ENCODE peak calls at places on chromosomes 1 and 21, in nine cellular contexts. One of them, this sample, is unnamed.

GRCh38 chr21:31730687-31731111 is 1.2 kb downstream of the SCAF4 start:
- DNase-seq in stomach: no peak
- DNase-seq in coronary artery: no peak
- DNase-seq in cardiac fibroblast: peak
- DNase-seq in body of pancreas: peak
- DNase-seq in psoas muscle: no peak
- DNase-seq in SK-N-SH: no peak
- DNase-seq in choroid plexus epithelial cell: peak
- DNase-seq in HFF-Myc: no peak
- DNase-seq in this sample: no peak

GRCh38 chr1:169527461-169528213 is 41.9 kb upstream of the SLC19A2 start:
- DNase-seq in psoas muscle: no peak
- DNase-seq in choroid plexus epithelial cell: peak
- DNase-seq in coronary artery: no peak
- DNase-seq in HFF-Myc: no peak
- DNase-seq in cardiac fibroblast: peak
- DNase-seq in SK-N-SH: no peak
- DNase-seq in body of pancreas: no peak
- DNase-seq in stomach: no peak
- DNase-seq in this sample: no peak

GRCh38 chr21:26684866-26685265 is 111.8 kb upstream of the CYYR1 start:
- DNase-seq in body of pancreas: no peak
- DNase-seq in cardiac fibroblast: no peak
- DNase-seq in HFF-Myc: no peak
- DNase-seq in psoas muscle: no peak
- DNase-seq in stomach: no peak
- DNase-seq in SK-N-SH: no peak
- DNase-seq in choroid plexus epithelial cell: no peak
- DNase-seq in coronary artery: no peak
- DNase-seq in this sample: no peak

GRCh38 chr1:55718758-55719671 is 503.9 kb upstream of the USP24 start:
- DNase-seq in SK-N-SH: no peak
- DNase-seq in cardiac fibroblast: peak
- DNase-seq in HFF-Myc: peak
- DNase-seq in coronary artery: peak
- DNase-seq in stomach: peak
- DNase-seq in psoas muscle: peak
- DNase-seq in body of pancreas: peak
- DNase-seq in choroid plexus epithelial cell: peak
- DNase-seq in this sample: peak

GRCh38 chr1:88462481-88463261 is 221.4 kb upstream of the PKN2 start:
- DNase-seq in cardiac fibroblast: peak
- DNase-seq in body of pancreas: no peak
- DNase-seq in stomach: no peak
- DNase-seq in coronary artery: no peak
- DNase-seq in choroid plexus epithelial cell: peak
- DNase-seq in HFF-Myc: no peak
- DNase-seq in psoas muscle: no peak
- DNase-seq in SK-N-SH: peak
- DNase-seq in this sample: no peak

GRCh38 chr21:43899307-43900077 is 34.5 kb downstream of the AGPAT3 start:
- DNase-seq in coronary artery: no peak
- DNase-seq in SK-N-SH: no peak
- DNase-seq in psoas muscle: no peak
- DNase-seq in choroid plexus epithelial cell: no peak
- DNase-seq in body of pancreas: no peak
- DNase-seq in stomach: no peak
- DNase-seq in HFF-Myc: no peak
- DNase-seq in cardiac fibroblast: no peak
- DNase-seq in this sample: no peak

GRCh38 chr1:21703318-21703963 is 34.3 kb upstream of the RAP1GAP start:
- DNase-seq in stomach: no peak
- DNase-seq in choroid plexus epithelial cell: peak
- DNase-seq in psoas muscle: no peak
- DNase-seq in body of pancreas: no peak
- DNase-seq in HFF-Myc: no peak
- DNase-seq in SK-N-SH: peak
- DNase-seq in coronary artery: no peak
- DNase-seq in cardiac fibroblast: peak
- DNase-seq in this sample: peak

GRCh38 chr21:38477241-38477640 is 21.0 kb downstream of the ERG start:
- DNase-seq in stomach: no peak
- DNase-seq in choroid plexus epithelial cell: no peak
- DNase-seq in body of pancreas: no peak
- DNase-seq in psoas muscle: no peak
- DNase-seq in SK-N-SH: no peak
- DNase-seq in HFF-Myc: no peak
- DNase-seq in cardiac fibroblast: no peak
- DNase-seq in coronary artery: no peak
- DNase-seq in this sample: no peak

GRCh38 chr1:85237613-85238012 is 21.8 kb downstream of the C1orf52 start:
- DNase-seq in psoas muscle: no peak
- DNase-seq in coronary artery: no peak
- DNase-seq in choroid plexus epithelial cell: no peak
- DNase-seq in stomach: no peak
- DNase-seq in body of pancreas: no peak
- DNase-seq in HFF-Myc: no peak
- DNase-seq in cardiac fibroblast: no peak
- DNase-seq in SK-N-SH: no peak
- DNase-seq in this sample: no peak

GRCh38 chr1:85243336-85243735 is 16.1 kb downstream of the C1orf52 start:
- DNase-seq in choroid plexus epithelial cell: no peak
- DNase-seq in coronary artery: no peak
- DNase-seq in stomach: no peak
- DNase-seq in cardiac fibroblast: no peak
- DNase-seq in HFF-Myc: no peak
- DNase-seq in psoas muscle: no peak
- DNase-seq in SK-N-SH: no peak
- DNase-seq in body of pancreas: no peak
- DNase-seq in this sample: no peak

GRCh38 chr1:85240659-85241058 is 18.8 kb downstream of the C1orf52 start:
- DNase-seq in HFF-Myc: no peak
- DNase-seq in body of pancreas: no peak
- DNase-seq in SK-N-SH: no peak
- DNase-seq in cardiac fibroblast: no peak
- DNase-seq in psoas muscle: no peak
- DNase-seq in coronary artery: no peak
- DNase-seq in stomach: no peak
- DNase-seq in choroid plexus epithelial cell: no peak
- DNase-seq in this sample: no peak

GRCh38 chr1:85244271-85245053 is 15.0 kb downstream of the C1orf52 start:
- DNase-seq in cardiac fibroblast: peak
- DNase-seq in choroid plexus epithelial cell: peak
- DNase-seq in SK-N-SH: peak
- DNase-seq in HFF-Myc: peak
- DNase-seq in psoas muscle: no peak
- DNase-seq in body of pancreas: no peak
- DNase-seq in stomach: no peak
- DNase-seq in coronary artery: no peak
- DNase-seq in this sample: no peak

GRCh38 chr1:85240174-85240601 is 19.3 kb downstream of the C1orf52 start:
- DNase-seq in body of pancreas: peak
- DNase-seq in coronary artery: no peak
- DNase-seq in choroid plexus epithelial cell: peak
- DNase-seq in cardiac fibroblast: peak
- DNase-seq in stomach: no peak
- DNase-seq in HFF-Myc: no peak
- DNase-seq in SK-N-SH: no peak
- DNase-seq in psoas muscle: no peak
- DNase-seq in this sample: no peak
- TF ChIP-seq CTCF in body of pancreas: peak
- TF ChIP-seq CTCF in coronary artery: no peak
- TF ChIP-seq CTCF in choroid plexus epithelial cell: peak
- TF ChIP-seq CTCF in cardiac fibroblast: peak
- TF ChIP-seq CTCF in stomach: no peak
- TF ChIP-seq CTCF in HFF-Myc: no peak
- TF ChIP-seq CTCF in SK-N-SH: no peak
- TF ChIP-seq CTCF in psoas muscle: no peak
- TF ChIP-seq CTCF in this sample: peak

GRCh38 chr21:34031835-34032370 is 41.5 kb upstream of the MRPS6 start:
- DNase-seq in stomach: no peak
- DNase-seq in cardiac fibroblast: no peak
- DNase-seq in body of pancreas: no peak
- DNase-seq in HFF-Myc: no peak
- DNase-seq in choroid plexus epithelial cell: no peak
- DNase-seq in psoas muscle: no peak
- DNase-seq in SK-N-SH: no peak
- DNase-seq in coronary artery: no peak
- DNase-seq in this sample: no peak
- H3K4me3 ChIP-seq in stomach: no peak
- H3K4me3 ChIP-seq in cardiac fibroblast: no peak
- H3K4me3 ChIP-seq in body of pancreas: no peak
- H3K4me3 ChIP-seq in HFF-Myc: no peak
- H3K4me3 ChIP-seq in choroid plexus epithelial cell: no peak
- H3K4me3 ChIP-seq in psoas muscle: no peak
- H3K4me3 ChIP-seq in SK-N-SH: no peak
- H3K4me3 ChIP-seq in coronary artery: no peak
- H3K4me3 ChIP-seq in this sample: no peak

GRCh38 chr1:224523676-224524075 is 89.1 kb upstream of the WDR26 start:
- DNase-seq in body of pancreas: no peak
- DNase-seq in HFF-Myc: no peak
- DNase-seq in psoas muscle: no peak
- DNase-seq in SK-N-SH: no peak
- DNase-seq in choroid plexus epithelial cell: no peak
- DNase-seq in cardiac fibroblast: no peak
- DNase-seq in stomach: no peak
- DNase-seq in coronary artery: no peak
- DNase-seq in this sample: no peak

GRCh38 chr1:224520808-224521207 is 86.2 kb upstream of the WDR26 start:
- DNase-seq in cardiac fibroblast: no peak
- DNase-seq in body of pancreas: no peak
- DNase-seq in psoas muscle: no peak
- DNase-seq in coronary artery: no peak
- DNase-seq in stomach: no peak
- DNase-seq in choroid plexus epithelial cell: no peak
- DNase-seq in HFF-Myc: no peak
- DNase-seq in SK-N-SH: no peak
- DNase-seq in this sample: no peak

GRCh38 chr1:224519874-224520273 is 85.3 kb upstream of the WDR26 start:
- DNase-seq in HFF-Myc: no peak
- DNase-seq in cardiac fibroblast: peak
- DNase-seq in body of pancreas: no peak
- DNase-seq in coronary artery: no peak
- DNase-seq in SK-N-SH: no peak
- DNase-seq in choroid plexus epithelial cell: no peak
- DNase-seq in stomach: no peak
- DNase-seq in psoas muscle: no peak
- DNase-seq in this sample: no peak

GRCh38 chr1:224524679-224525078 is 90.1 kb upstream of the WDR26 start:
- DNase-seq in coronary artery: no peak
- DNase-seq in cardiac fibroblast: peak
- DNase-seq in body of pancreas: no peak
- DNase-seq in stomach: no peak
- DNase-seq in psoas muscle: no peak
- DNase-seq in SK-N-SH: no peak
- DNase-seq in choroid plexus epithelial cell: peak
- DNase-seq in HFF-Myc: no peak
- DNase-seq in this sample: peak

DNA sequence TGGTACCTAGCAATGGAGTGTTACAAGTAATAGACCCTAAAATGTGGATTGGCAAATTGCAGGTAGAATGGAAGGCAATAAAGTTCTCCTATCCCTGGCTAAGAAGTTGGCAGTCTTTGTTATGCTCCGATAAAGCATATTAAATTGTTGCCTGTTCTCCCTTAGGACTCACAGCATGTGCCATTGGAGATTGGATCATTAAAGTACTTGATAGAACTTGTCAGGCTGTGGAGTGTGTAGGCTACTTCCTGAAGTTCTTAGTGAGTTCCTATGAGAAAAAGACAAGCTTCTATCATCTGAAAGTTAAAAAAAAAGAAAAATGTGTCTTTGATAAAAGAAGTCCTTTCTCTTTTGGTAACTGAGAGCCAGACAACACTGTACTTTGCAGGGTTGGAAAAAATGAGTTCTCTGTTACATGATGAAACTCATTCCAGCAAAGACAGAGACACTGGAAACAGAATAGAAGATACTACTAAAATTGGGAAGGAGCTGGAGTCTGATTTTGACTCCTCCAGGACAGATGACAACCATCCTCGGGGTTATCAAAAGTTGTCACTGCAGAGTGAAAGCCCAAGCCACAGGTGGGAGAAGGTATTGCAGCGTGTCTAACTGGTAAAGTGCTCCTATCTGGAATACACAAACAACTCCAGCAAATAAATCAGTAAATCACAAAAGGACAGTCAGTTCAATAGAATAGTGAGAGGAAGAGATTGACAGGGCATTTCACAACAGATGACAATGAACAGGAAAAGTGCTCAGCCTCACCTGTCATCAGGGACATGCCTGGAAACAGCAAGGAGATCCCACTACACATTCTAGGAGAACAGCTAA is 87.5 kb upstream of the WDR26 start:
- DNase-seq in stomach: no peak
- DNase-seq in cardiac fibroblast: no peak
- DNase-seq in choroid plexus epithelial cell: no peak
- DNase-seq in psoas muscle: no peak
- DNase-seq in body of pancreas: no peak
- DNase-seq in HFF-Myc: no peak
- DNase-seq in coronary artery: no peak
- DNase-seq in SK-N-SH: no peak
- DNase-seq in this sample: no peak
- TF ChIP-seq CTCF in stomach: no peak
- TF ChIP-seq CTCF in cardiac fibroblast: peak
- TF ChIP-seq CTCF in choroid plexus epithelial cell: peak
- TF ChIP-seq CTCF in psoas muscle: no peak
- TF ChIP-seq CTCF in body of pancreas: no peak
- TF ChIP-seq CTCF in HFF-Myc: no peak
- TF ChIP-seq CTCF in coronary artery: no peak
- TF ChIP-seq CTCF in SK-N-SH: peak
- TF ChIP-seq CTCF in this sample: peak

GRCh38 chr1:64955093-64956066 is 11.0 kb downstream of the JAK1 start:
- DNase-seq in HFF-Myc: no peak
- DNase-seq in SK-N-SH: no peak
- DNase-seq in stomach: peak
- DNase-seq in coronary artery: no peak
- DNase-seq in choroid plexus epithelial cell: peak
- DNase-seq in cardiac fibroblast: no peak
- DNase-seq in psoas muscle: no peak
- DNase-seq in body of pancreas: peak
- DNase-seq in this sample: no peak

GRCh38 chr1:64953241-64953640 is 13.1 kb downstream of the JAK1 start:
- DNase-seq in body of pancreas: peak
- DNase-seq in psoas muscle: no peak
- DNase-seq in coronary artery: no peak
- DNase-seq in stomach: no peak
- DNase-seq in cardiac fibroblast: no peak
- DNase-seq in SK-N-SH: no peak
- DNase-seq in HFF-Myc: no peak
- DNase-seq in choroid plexus epithelial cell: no peak
- DNase-seq in this sample: no peak

GRCh38 chr1:64956733-64957441 is 9.5 kb downstream of the JAK1 start:
- DNase-seq in psoas muscle: no peak
- DNase-seq in body of pancreas: no peak
- DNase-seq in cardiac fibroblast: no peak
- DNase-seq in stomach: no peak
- DNase-seq in SK-N-SH: no peak
- DNase-seq in coronary artery: no peak
- DNase-seq in HFF-Myc: no peak
- DNase-seq in choroid plexus epithelial cell: peak
- DNase-seq in this sample: no peak

GRCh38 chr1:64959973-64960372 is 6.4 kb downstream of the JAK1 start:
- DNase-seq in coronary artery: no peak
- DNase-seq in body of pancreas: no peak
- DNase-seq in SK-N-SH: no peak
- DNase-seq in psoas muscle: no peak
- DNase-seq in stomach: no peak
- DNase-seq in HFF-Myc: no peak
- DNase-seq in choroid plexus epithelial cell: no peak
- DNase-seq in cardiac fibroblast: no peak
- DNase-seq in this sample: no peak

GRCh38 chr1:64956241-64956640 is 10.1 kb downstream of the JAK1 start:
- DNase-seq in coronary artery: no peak
- DNase-seq in choroid plexus epithelial cell: peak
- DNase-seq in cardiac fibroblast: peak
- DNase-seq in psoas muscle: no peak
- DNase-seq in stomach: no peak
- DNase-seq in HFF-Myc: no peak
- DNase-seq in body of pancreas: no peak
- DNase-seq in SK-N-SH: no peak
- DNase-seq in this sample: peak
- H3K4me3 ChIP-seq in coronary artery: no peak
- H3K4me3 ChIP-seq in choroid plexus epithelial cell: no peak
- H3K4me3 ChIP-seq in cardiac fibroblast: no peak
- H3K4me3 ChIP-seq in psoas muscle: no peak
- H3K4me3 ChIP-seq in stomach: no peak
- H3K4me3 ChIP-seq in HFF-Myc: no peak
- H3K4me3 ChIP-seq in body of pancreas: no peak
- H3K4me3 ChIP-seq in SK-N-SH: no peak
- H3K4me3 ChIP-seq in this sample: no peak